ENCODE peak calls at places on chromosomes 13 and 19, in four cellular contexts. L is IMR-90, G is A549, C is tibial artery. U is an unnamed sample.
A peak's percentile ranks its signal among the peaks of the same experiment; 100 is the strongest.

GRCh38 chr13:42997381-42997780 is 5.3 kb upstream of the EPSTI1 start:
- DNase-seq in C (no peak), L (peak; percentile 40), G (no peak), U (no peak)

GRCh38 chr19:30719189-30719990 is 347.2 kb downstream of the ZNF536 start:
- DNase-seq in G (peak; percentile 33), L (no peak), C (no peak), U (peak; percentile 36)

GRCh38 chr19:32220951-32221350 is 124.5 kb upstream of the ZNF507 start:
- DNase-seq in G (no peak), L (no peak), C (no peak), U (no peak)

GRCh38 chr19:588093-588742 is 1.5 kb upstream of the HCN2 start:
- DNase-seq in L (peak; percentile 72), G (peak; percentile 92), C (no peak), U (no peak)

GRCh38 chr19:13023666-13024065 is 28.4 kb downstream of the NFIX start:
- DNase-seq in G (no peak), L (no peak), C (no peak), U (peak; percentile 69)

GRCh38 chr13:25046985-25047660 is 48.8 kb upstream of the PABPC3 start:
- DNase-seq in C (no peak), G (no peak), L (peak; percentile 18), U (peak; percentile 17)

GRCh38 chr13:43528992-43529391 is 257.8 kb downstream of the ENOX1 start:
- DNase-seq in G (no peak), L (no peak), C (no peak), U (no peak)

GRCh38 chr13:104984296-104984818 is 1551.1 kb downstream of the EFNB2 start:
- DNase-seq in L (peak; percentile 12), C (peak; percentile 51), G (no peak), U (no peak)

GRCh38 chr13:38223093-38223492 is 126.6 kb upstream of the UFM1 start:
- DNase-seq in L (peak; percentile 1), G (no peak), C (no peak), U (no peak)

GRCh38 chr13:59835569-59835968 is 328.2 kb downstream of the DIAPH3 start:
- DNase-seq in L (no peak), G (no peak), C (no peak), U (no peak)

GRCh38 chr13:99386911-99387788 is 80.0 kb upstream of the GPR183 start:
- DNase-seq in C (no peak), L (no peak), G (peak; percentile 30), U (peak; percentile 10)

GRCh38 chr13:51801631-51802099 is 2.3 kb downstream of the DHRS12 start:
- DNase-seq in G (peak; percentile 61), C (peak; percentile 88), L (no peak), U (no peak)

GRCh38 chr19:47024502-47024901 is 4.9 kb downstream of the NPAS1 start:
- DNase-seq in C (no peak), L (no peak), G (no peak), U (no peak)
- H3K27ac ChIP-seq in C (no peak overlapping the region), L (no peak overlapping the region), G (no peak overlapping the region), U (no peak overlapping the region)

DNA sequence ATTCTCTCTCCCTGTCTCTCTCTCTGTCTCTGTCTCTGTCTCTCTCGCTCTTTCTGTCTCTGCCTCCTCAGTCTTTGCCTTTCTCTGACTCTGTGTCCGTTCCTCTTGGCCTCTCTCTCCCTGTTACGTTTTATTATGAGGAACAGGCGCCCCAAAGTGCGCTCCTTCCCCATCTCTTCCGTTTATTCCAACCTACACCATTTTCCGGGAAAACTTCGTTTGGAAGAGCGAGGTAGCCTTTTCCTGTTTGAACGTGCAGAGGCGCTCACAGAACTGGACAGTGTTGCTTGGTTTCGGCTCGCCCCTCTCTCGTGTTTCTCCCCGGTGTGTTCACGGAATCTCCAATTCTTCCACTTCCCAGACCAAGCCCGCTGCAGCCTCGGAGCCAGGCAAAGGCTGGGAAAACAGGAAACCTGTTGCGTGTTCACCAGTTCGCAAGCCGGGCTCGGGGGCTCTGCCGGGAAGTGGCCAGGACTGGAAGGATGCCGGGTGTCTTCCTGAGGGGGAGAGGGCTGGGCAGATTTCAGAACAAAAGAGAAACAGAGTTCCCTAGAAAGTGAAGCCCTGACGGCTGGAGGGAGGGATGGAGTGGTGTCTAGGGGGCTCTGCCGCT is 605 bp downstream of the TMEM255B start:
- DNase-seq in C (peak; percentile 43), L (peak; percentile 9), G (no peak), U (peak; percentile 34)
- H3K27ac ChIP-seq in C (peak overlapping the region; percentile 70), L (no peak overlapping the region), G (peak overlapping the region; percentile 69), U (peak overlapping the region; percentile 75)

DNA sequence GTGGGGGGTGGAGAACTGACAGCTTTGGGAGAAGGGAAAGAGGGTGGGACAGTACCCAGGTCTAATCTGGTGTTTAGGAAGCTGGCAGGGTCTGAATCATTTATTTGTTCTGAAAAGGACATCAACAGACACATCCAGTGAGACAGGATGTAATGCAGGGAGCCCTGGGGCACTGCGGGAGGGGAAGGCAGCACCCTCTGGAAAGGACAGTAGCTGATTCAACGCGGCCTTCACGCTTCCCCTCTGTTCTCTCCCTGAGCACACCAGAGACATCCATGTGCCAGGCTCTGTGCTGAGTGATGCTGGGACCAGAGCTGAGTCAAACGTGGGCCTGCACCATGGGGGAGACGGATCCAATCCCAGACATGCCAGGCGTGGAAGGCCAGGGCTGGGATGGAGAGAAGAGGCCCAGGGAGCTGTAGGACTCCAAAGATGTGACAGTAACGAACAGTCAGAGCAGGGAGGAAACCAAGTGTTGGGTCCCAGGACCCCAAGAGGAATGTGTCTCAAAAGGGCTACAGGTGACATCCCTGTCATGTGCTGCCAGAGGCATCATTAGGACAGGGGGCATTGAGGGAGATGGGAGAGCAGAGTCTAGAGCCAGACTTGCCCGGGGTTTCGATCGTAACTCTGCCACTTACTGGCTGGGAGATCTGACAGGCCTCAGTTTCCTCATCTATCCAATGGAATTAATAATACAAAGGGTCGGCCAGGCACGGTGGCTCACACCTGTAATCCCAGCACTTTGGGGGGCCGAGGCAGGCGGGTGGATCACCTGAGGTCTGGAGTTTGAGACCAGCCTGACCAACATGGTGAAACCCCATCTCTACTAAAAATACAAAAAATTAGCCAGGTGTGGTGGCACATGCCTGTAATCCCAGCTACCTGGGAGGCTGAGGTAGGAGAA is 1.7 kb downstream of the ETFB start:
- DNase-seq in G (peak; percentile 70), C (no peak), L (no peak), U (peak; percentile 41)
- H3K27ac ChIP-seq in G (peak overlapping the region; percentile 87), C (peak overlapping the region; percentile 97), L (no peak overlapping the region), U (peak overlapping the region; percentile 93)

GRCh38 chr19:40771101-40771539 is 4.2 kb upstream of the MIA start:
- DNase-seq in L (no peak), G (peak; percentile 80), C (no peak), U (no peak)
- H3K27ac ChIP-seq in L (no peak overlapping the region), G (no peak overlapping the region), C (no peak overlapping the region), U (no peak overlapping the region)

GRCh38 chr19:38455031-38455430 is 21.5 kb downstream of the RYR1 start:
- DNase-seq in C (no peak), G (no peak), L (peak; percentile 15), U (no peak)

GRCh38 chr19:38451629-38452028 is 18.1 kb downstream of the RYR1 start:
- DNase-seq in G (no peak), C (no peak), L (no peak), U (no peak)

GRCh38 chr19:38451036-38451435 is 17.5 kb downstream of the RYR1 start:
- DNase-seq in G (no peak), L (no peak), C (no peak), U (no peak)

GRCh38 chr19:38453596-38453995 is 20.1 kb downstream of the RYR1 start:
- DNase-seq in G (no peak), C (no peak), L (no peak), U (no peak)

GRCh38 chr19:38452430-38453366 is 19.2 kb downstream of the RYR1 start:
- DNase-seq in G (peak; percentile 69), C (no peak), L (no peak), U (no peak)
- H3K27ac ChIP-seq in G (no peak overlapping the region), C (no peak overlapping the region), L (no peak overlapping the region), U (no peak overlapping the region)

DNA sequence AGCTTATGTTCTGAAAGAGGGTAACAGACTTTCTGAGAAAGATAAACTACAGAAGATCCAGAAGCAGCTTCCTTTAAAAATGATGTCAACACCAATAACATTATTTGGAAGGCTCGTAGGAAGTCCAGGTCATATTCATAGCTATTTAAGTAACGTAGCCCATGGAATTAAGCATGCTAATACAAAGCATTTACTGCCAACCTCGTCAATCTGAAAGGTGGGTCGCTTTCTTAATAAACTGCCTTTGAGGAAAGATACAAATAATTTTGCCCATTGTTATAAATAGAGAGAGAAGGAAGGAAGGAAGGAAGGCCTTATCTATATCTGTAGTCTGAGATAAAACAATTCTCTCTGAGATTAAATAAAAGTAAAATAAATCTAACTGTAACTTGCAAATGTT is 80.3 kb downstream of the STARD13 start:
- DNase-seq in C (no peak), G (no peak), L (no peak), U (no peak)
- H3K27ac ChIP-seq in C (peak overlapping the region; percentile 86), G (no peak overlapping the region), L (no peak overlapping the region), U (no peak overlapping the region)

GRCh38 chr19:49361438-49362047 is 673 bp downstream of the TEAD2 start:
- DNase-seq in L (peak; percentile 80), G (peak; percentile 91), C (peak; percentile 77), U (peak; percentile 72)

GRCh38 chr19:49359851-49360845 is 2.1 kb downstream of the TEAD2 start:
- DNase-seq in L (no peak), C (no peak), G (no peak), U (no peak)

GRCh38 chr19:49355890-49356289 is 6.3 kb downstream of the TEAD2 start:
- DNase-seq in C (no peak), G (no peak), L (no peak), U (no peak)

GRCh38 chr19:49357186-49357585 is 5.0 kb downstream of the TEAD2 start:
- DNase-seq in G (no peak), L (no peak), C (no peak), U (no peak)

GRCh38 chr19:49356382-49356781 is 5.8 kb downstream of the TEAD2 start:
- DNase-seq in G (no peak), C (no peak), L (no peak), U (no peak)
- H3K27ac ChIP-seq in G (no peak overlapping the region), C (no peak overlapping the region), L (no peak overlapping the region), U (peak overlapping the region; percentile 29)

U was measured in RWPE1.